ENCODE peak calls at places on chromosome 17, in six cellular contexts. One of them, this sample, is unnamed.

GRCh38 chr17:66943484-66943883 is 21.0 kb upstream of the CACNG4 start:
- DNase-seq in HepG2: no peak
- DNase-seq in HL-60: no peak
- DNase-seq in SK-N-SH: no peak
- DNase-seq in HCT116: no peak
- DNase-seq in A549: no peak
- DNase-seq in this sample: no peak

GRCh38 chr17:40122944-40123810 is 1.4 kb downstream of the MSL1 start:
- DNase-seq in HCT116: no peak
- DNase-seq in HepG2: no peak
- DNase-seq in HL-60: peak; percentile 58
- DNase-seq in SK-N-SH: peak; percentile 83
- DNase-seq in A549: peak; percentile 72
- DNase-seq in this sample: no peak

GRCh38 chr17:7721612-7722011 is 4.1 kb downstream of the DNAH2 start:
- DNase-seq in HepG2: no peak
- DNase-seq in SK-N-SH: no peak
- DNase-seq in A549: no peak
- DNase-seq in HCT116: no peak
- DNase-seq in HL-60: no peak
- DNase-seq in this sample: no peak

GRCh38 chr17:39772415-39772814 is 34.7 kb downstream of the GRB7 start:
- DNase-seq in HCT116: no peak
- DNase-seq in HL-60: no peak
- DNase-seq in A549: no peak
- DNase-seq in HepG2: no peak
- DNase-seq in SK-N-SH: no peak
- DNase-seq in this sample: no peak

GRCh38 chr17:7834554-7834890 is 505 bp downstream of the KDM6B start:
- DNase-seq in HCT116: no peak
- DNase-seq in HL-60: no peak
- DNase-seq in SK-N-SH: peak; percentile 58
- DNase-seq in HepG2: peak; percentile 64
- DNase-seq in A549: peak; percentile 50
- DNase-seq in this sample: no peak

GRCh38 chr17:48520631-48521045 is 10.2 kb downstream of the HOXB1 start:
- DNase-seq in A549: no peak
- DNase-seq in HCT116: no peak
- DNase-seq in SK-N-SH: no peak
- DNase-seq in HepG2: no peak
- DNase-seq in HL-60: no peak
- DNase-seq in this sample: no peak

GRCh38 chr17:36778458-36778857 is 158.8 kb upstream of the LHX1 start:
- DNase-seq in SK-N-SH: no peak
- DNase-seq in HCT116: no peak
- DNase-seq in A549: no peak
- DNase-seq in HL-60: no peak
- DNase-seq in HepG2: peak; percentile 71
- DNase-seq in this sample: no peak

GRCh38 chr17:63116967-63117366 is 150.9 kb downstream of the TANC2 start:
- DNase-seq in HepG2: no peak
- DNase-seq in SK-N-SH: peak; percentile 83
- DNase-seq in HL-60: no peak
- DNase-seq in A549: no peak
- DNase-seq in HCT116: no peak
- DNase-seq in this sample: no peak

GRCh38 chr17:17892731-17893130 is 55.9 kb upstream of the SREBF1 start:
- DNase-seq in HCT116: no peak
- DNase-seq in A549: no peak
- DNase-seq in SK-N-SH: no peak
- DNase-seq in HL-60: no peak
- DNase-seq in HepG2: no peak
- DNase-seq in this sample: no peak

GRCh38 chr17:8534498-8535188 is 95.9 kb downstream of the MYH10 start:
- DNase-seq in HL-60: no peak
- DNase-seq in HCT116: no peak
- DNase-seq in HepG2: no peak
- DNase-seq in SK-N-SH: no peak
- DNase-seq in A549: no peak
- DNase-seq in this sample: no peak

GRCh38 chr17:73722163-73722562 is 77.9 kb upstream of the SDK2 start:
- DNase-seq in HL-60: no peak
- DNase-seq in A549: no peak
- DNase-seq in HCT116: no peak
- DNase-seq in HepG2: no peak
- DNase-seq in SK-N-SH: peak; percentile 62
- DNase-seq in this sample: no peak

GRCh38 chr17:44931376-44931775 is 16.1 kb upstream of the GFAP start:
- DNase-seq in HL-60: no peak
- DNase-seq in A549: no peak
- DNase-seq in HCT116: no peak
- DNase-seq in HepG2: no peak
- DNase-seq in SK-N-SH: peak; percentile 16
- DNase-seq in this sample: no peak

GRCh38 chr17:10547351-10547750 is 2.1 kb downstream of the MYH2 start:
- DNase-seq in HCT116: no peak
- DNase-seq in HL-60: no peak
- DNase-seq in SK-N-SH: no peak
- DNase-seq in HepG2: no peak
- DNase-seq in A549: no peak
- DNase-seq in this sample: peak; percentile 5

GRCh38 chr17:10549108-10549842 is at the start of gene MYH2:
- DNase-seq in HL-60: no peak
- DNase-seq in SK-N-SH: no peak
- DNase-seq in HepG2: no peak
- DNase-seq in A549: no peak
- DNase-seq in HCT116: no peak
- DNase-seq in this sample: no peak

DNA sequence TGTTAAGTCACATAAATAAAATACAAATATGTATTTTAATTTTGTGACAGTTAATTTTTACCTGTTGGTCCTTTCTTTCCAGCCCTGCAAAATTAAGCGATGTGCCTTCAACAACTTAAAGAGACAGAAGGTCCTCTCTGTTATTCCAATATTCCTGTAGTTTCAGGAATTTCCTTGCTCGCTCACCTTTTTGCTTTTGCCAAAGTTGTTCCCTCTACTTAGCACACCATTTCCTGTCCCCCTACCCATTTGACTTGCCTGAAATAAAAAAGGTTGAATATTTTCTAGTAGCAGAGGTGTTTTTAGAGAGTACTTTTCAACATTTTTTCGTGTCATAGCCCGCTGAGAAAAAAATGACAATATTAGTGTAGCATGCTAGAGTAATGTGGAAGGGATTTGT is 556 bp upstream of the MYH2 start:
- DNase-seq in HL-60: no peak
- DNase-seq in HCT116: no peak
- DNase-seq in A549: no peak
- DNase-seq in SK-N-SH: no peak
- DNase-seq in HepG2: no peak
- DNase-seq in this sample: no peak
- H3K4me3 ChIP-seq in HL-60: no peak overlapping the region
- H3K4me3 ChIP-seq in HCT116: no peak overlapping the region
- H3K4me3 ChIP-seq in A549: no peak overlapping the region
- H3K4me3 ChIP-seq in SK-N-SH: no peak overlapping the region
- H3K4me3 ChIP-seq in HepG2: no peak overlapping the region
- H3K4me3 ChIP-seq in this sample: no peak overlapping the region

GRCh38 chr17:6303664-6304063 is 131.3 kb downstream of the AIPL1 start:
- DNase-seq in HCT116: no peak
- DNase-seq in HepG2: no peak
- DNase-seq in A549: no peak
- DNase-seq in HL-60: no peak
- DNase-seq in SK-N-SH: no peak
- DNase-seq in this sample: no peak
- TF ChIP-seq REST in HCT116: peak; percentile 88
- TF ChIP-seq REST in HepG2: peak; percentile 97
- TF ChIP-seq REST in A549: peak; percentile 96
- TF ChIP-seq REST in HL-60: peak; percentile 94
- TF ChIP-seq REST in SK-N-SH: peak; percentile 96
- TF ChIP-seq REST in this sample: peak; percentile 89

GRCh38 chr17:68314916-68315535 is 23.7 kb downstream of the ARSG start:
- DNase-seq in HCT116: no peak
- DNase-seq in HepG2: no peak
- DNase-seq in SK-N-SH: no peak
- DNase-seq in A549: no peak
- DNase-seq in HL-60: peak; percentile 83
- DNase-seq in this sample: no peak
- H3K27ac ChIP-seq in HCT116: no peak overlapping the region
- H3K27ac ChIP-seq in HepG2: no peak overlapping the region
- H3K27ac ChIP-seq in SK-N-SH: no peak overlapping the region
- H3K27ac ChIP-seq in A549: no peak overlapping the region
- H3K27ac ChIP-seq in HL-60: no peak overlapping the region
- H3K27ac ChIP-seq in this sample: no peak overlapping the region

DNA sequence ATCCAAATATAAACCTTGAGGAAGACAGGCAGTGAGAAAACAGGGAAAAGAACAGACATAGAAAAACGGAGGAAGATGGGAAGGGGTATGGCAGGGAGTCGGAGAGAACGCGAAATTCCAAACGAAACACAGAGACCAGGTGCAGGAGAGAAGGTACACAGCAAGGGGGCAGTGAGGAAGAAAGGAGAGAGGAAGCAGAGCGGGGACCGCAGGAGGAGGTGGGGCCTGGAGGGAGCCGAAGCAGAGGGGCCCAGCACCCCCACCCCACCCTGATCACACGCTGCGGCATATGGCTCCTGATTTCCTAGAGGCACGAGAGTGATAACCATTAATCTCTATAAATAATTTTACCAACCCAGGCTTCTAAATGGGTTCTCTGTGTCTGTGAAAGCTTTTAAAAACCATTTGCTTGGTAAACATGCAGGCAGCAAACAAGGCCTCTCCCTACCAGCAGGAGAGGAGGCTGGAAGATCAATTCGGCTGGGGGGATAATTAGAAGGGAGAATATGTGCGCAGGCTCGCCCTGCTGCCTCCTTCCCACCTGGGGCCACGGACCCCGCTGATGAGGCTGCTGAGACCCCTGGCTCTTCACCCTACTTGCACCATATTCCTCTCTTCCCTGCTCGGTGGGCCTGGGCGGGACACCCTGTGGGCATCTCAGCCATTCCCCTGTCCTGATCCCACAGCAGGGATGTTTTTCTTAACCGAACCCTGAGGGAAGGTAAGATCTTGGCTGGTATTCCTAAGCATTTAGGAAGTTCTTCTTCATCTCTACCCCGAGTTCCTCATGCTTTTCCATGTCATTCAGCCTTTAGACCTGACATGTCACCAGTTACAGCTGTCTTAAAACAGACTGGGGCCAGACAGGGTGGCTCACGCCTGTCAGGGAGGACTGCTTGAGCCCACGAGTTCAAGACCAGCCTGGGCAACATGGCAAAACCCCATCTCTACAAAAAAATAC is 86.7 kb downstream of the TMEM132E start:
- DNase-seq in HepG2: no peak
- DNase-seq in A549: no peak
- DNase-seq in SK-N-SH: peak; percentile 76
- DNase-seq in HCT116: no peak
- DNase-seq in HL-60: no peak
- DNase-seq in this sample: no peak
- H3K4me3 ChIP-seq in HepG2: no peak overlapping the region
- H3K4me3 ChIP-seq in A549: no peak overlapping the region
- H3K4me3 ChIP-seq in SK-N-SH: no peak overlapping the region
- H3K4me3 ChIP-seq in HCT116: no peak overlapping the region
- H3K4me3 ChIP-seq in HL-60: no peak overlapping the region
- H3K4me3 ChIP-seq in this sample: no peak overlapping the region

This sample was measured in Panc1.